ENCODE peak calls at places on chromosome 15, in eight cellular contexts. One of them, this sample, is unnamed.

GRCh38 chr15:40358492-40359353 is 704 bp downstream of the DISP2 start:
- DNase-seq in naive thymus-derived CD4-positive, alpha-beta T cell: no peak
- DNase-seq in H1: no peak
- DNase-seq in CD8-positive, alpha-beta memory T cell: peak; percentile 23
- DNase-seq in left lung: peak; percentile 36
- DNase-seq in HAP-1: no peak
- DNase-seq in Peyer's patch: no peak
- DNase-seq in breast epithelium: no peak
- DNase-seq in this sample: peak; percentile 85

GRCh38 chr15:99333981-99334380 is 82.7 kb downstream of the LRRC28 start:
- DNase-seq in breast epithelium: no peak
- DNase-seq in CD8-positive, alpha-beta memory T cell: no peak
- DNase-seq in HAP-1: no peak
- DNase-seq in H1: no peak
- DNase-seq in left lung: no peak
- DNase-seq in naive thymus-derived CD4-positive, alpha-beta T cell: no peak
- DNase-seq in Peyer's patch: no peak
- DNase-seq in this sample: no peak

GRCh38 chr15:75069301-75069925 is 46.0 kb downstream of the PPCDC start:
- DNase-seq in HAP-1: no peak
- DNase-seq in breast epithelium: no peak
- DNase-seq in Peyer's patch: peak; percentile 59
- DNase-seq in left lung: peak; percentile 58
- DNase-seq in H1: no peak
- DNase-seq in CD8-positive, alpha-beta memory T cell: no peak
- DNase-seq in naive thymus-derived CD4-positive, alpha-beta T cell: no peak
- DNase-seq in this sample: peak; percentile 19

GRCh38 chr15:33839540-33839939 is 128.8 kb upstream of the CHRM5 start:
- DNase-seq in breast epithelium: no peak
- DNase-seq in HAP-1: no peak
- DNase-seq in CD8-positive, alpha-beta memory T cell: no peak
- DNase-seq in left lung: no peak
- DNase-seq in H1: no peak
- DNase-seq in naive thymus-derived CD4-positive, alpha-beta T cell: no peak
- DNase-seq in Peyer's patch: no peak
- DNase-seq in this sample: no peak

GRCh38 chr15:85133709-85134108 is 152.1 kb downstream of the PDE8A start:
- DNase-seq in Peyer's patch: no peak
- DNase-seq in H1: no peak
- DNase-seq in breast epithelium: no peak
- DNase-seq in HAP-1: no peak
- DNase-seq in left lung: no peak
- DNase-seq in CD8-positive, alpha-beta memory T cell: no peak
- DNase-seq in naive thymus-derived CD4-positive, alpha-beta T cell: no peak
- DNase-seq in this sample: no peak

GRCh38 chr15:25541228-25541627 is 102.4 kb upstream of the UBE3A start:
- DNase-seq in Peyer's patch: no peak
- DNase-seq in H1: no peak
- DNase-seq in naive thymus-derived CD4-positive, alpha-beta T cell: no peak
- DNase-seq in left lung: no peak
- DNase-seq in HAP-1: no peak
- DNase-seq in breast epithelium: no peak
- DNase-seq in CD8-positive, alpha-beta memory T cell: no peak
- DNase-seq in this sample: no peak

GRCh38 chr15:38414351-38414750 is 39.6 kb upstream of the FAM98B start:
- DNase-seq in CD8-positive, alpha-beta memory T cell: no peak
- DNase-seq in breast epithelium: no peak
- DNase-seq in Peyer's patch: no peak
- DNase-seq in HAP-1: peak; percentile 25
- DNase-seq in naive thymus-derived CD4-positive, alpha-beta T cell: no peak
- DNase-seq in H1: peak; percentile 38
- DNase-seq in left lung: peak; percentile 51
- DNase-seq in this sample: no peak

GRCh38 chr15:90829942-90830440 is 38.4 kb upstream of the FURIN start:
- DNase-seq in HAP-1: no peak
- DNase-seq in H1: no peak
- DNase-seq in left lung: peak; percentile 55
- DNase-seq in CD8-positive, alpha-beta memory T cell: peak; percentile 22
- DNase-seq in naive thymus-derived CD4-positive, alpha-beta T cell: no peak
- DNase-seq in Peyer's patch: no peak
- DNase-seq in breast epithelium: no peak
- DNase-seq in this sample: no peak

GRCh38 chr15:33737687-33738606 is 230.3 kb upstream of the CHRM5 start:
- DNase-seq in CD8-positive, alpha-beta memory T cell: no peak
- DNase-seq in naive thymus-derived CD4-positive, alpha-beta T cell: no peak
- DNase-seq in left lung: no peak
- DNase-seq in breast epithelium: no peak
- DNase-seq in Peyer's patch: no peak
- DNase-seq in HAP-1: peak; percentile 30
- DNase-seq in H1: peak; percentile 15
- DNase-seq in this sample: no peak

GRCh38 chr15:90539789-90540188 is 10.1 kb downstream of the CRTC3 start:
- DNase-seq in naive thymus-derived CD4-positive, alpha-beta T cell: peak; percentile 76
- DNase-seq in left lung: no peak
- DNase-seq in H1: no peak
- DNase-seq in CD8-positive, alpha-beta memory T cell: no peak
- DNase-seq in breast epithelium: no peak
- DNase-seq in HAP-1: no peak
- DNase-seq in Peyer's patch: no peak
- DNase-seq in this sample: no peak

GRCh38 chr15:73818308-73818985 is 54.9 kb upstream of the TBC1D21 start:
- DNase-seq in CD8-positive, alpha-beta memory T cell: no peak
- DNase-seq in naive thymus-derived CD4-positive, alpha-beta T cell: no peak
- DNase-seq in left lung: no peak
- DNase-seq in H1: no peak
- DNase-seq in Peyer's patch: no peak
- DNase-seq in HAP-1: no peak
- DNase-seq in breast epithelium: no peak
- DNase-seq in this sample: no peak

GRCh38 chr15:76994001-76994400 is 925 bp upstream of the PSTPIP1 start:
- DNase-seq in naive thymus-derived CD4-positive, alpha-beta T cell: no peak
- DNase-seq in breast epithelium: peak; percentile 49
- DNase-seq in left lung: peak; percentile 68
- DNase-seq in Peyer's patch: no peak
- DNase-seq in HAP-1: no peak
- DNase-seq in CD8-positive, alpha-beta memory T cell: peak; percentile 52
- DNase-seq in H1: no peak
- DNase-seq in this sample: no peak

GRCh38 chr15:85761635-85762034 is 33.1 kb downstream of the KLHL25 start:
- DNase-seq in CD8-positive, alpha-beta memory T cell: no peak
- DNase-seq in Peyer's patch: no peak
- DNase-seq in breast epithelium: no peak
- DNase-seq in HAP-1: no peak
- DNase-seq in naive thymus-derived CD4-positive, alpha-beta T cell: no peak
- DNase-seq in left lung: no peak
- DNase-seq in H1: no peak
- DNase-seq in this sample: no peak

GRCh38 chr15:63048115-63048985 is 5.8 kb downstream of the TPM1 start:
- DNase-seq in CD8-positive, alpha-beta memory T cell: peak; percentile 80
- DNase-seq in breast epithelium: peak; percentile 91
- DNase-seq in Peyer's patch: peak; percentile 85
- DNase-seq in HAP-1: peak; percentile 97
- DNase-seq in left lung: peak; percentile 93
- DNase-seq in naive thymus-derived CD4-positive, alpha-beta T cell: peak; percentile 77
- DNase-seq in H1: peak; percentile 90
- DNase-seq in this sample: peak; percentile 98
- H3K4me1 ChIP-seq in CD8-positive, alpha-beta memory T cell: peaks cover 12% of the 10 kb centered on the region
- H3K4me1 ChIP-seq in breast epithelium: no peaks in the 10 kb centered on the region
- H3K4me1 ChIP-seq in Peyer's patch: peaks cover 53% of the 10 kb centered on the region
- H3K4me1 ChIP-seq in HAP-1: peaks cover 79% of the 10 kb centered on the region
- H3K4me1 ChIP-seq in left lung: peaks cover 60% of the 10 kb centered on the region
- H3K4me1 ChIP-seq in naive thymus-derived CD4-positive, alpha-beta T cell: peaks cover 16% of the 10 kb centered on the region
- H3K4me1 ChIP-seq in H1: peaks cover 26% of the 10 kb centered on the region
- H3K4me1 ChIP-seq in this sample: peaks cover 30% of the 10 kb centered on the region

GRCh38 chr15:94265009-94265408 is 33.6 kb downstream of the MCTP2 start:
- DNase-seq in left lung: no peak
- DNase-seq in HAP-1: no peak
- DNase-seq in H1: no peak
- DNase-seq in CD8-positive, alpha-beta memory T cell: no peak
- DNase-seq in Peyer's patch: no peak
- DNase-seq in breast epithelium: no peak
- DNase-seq in naive thymus-derived CD4-positive, alpha-beta T cell: no peak
- DNase-seq in this sample: no peak
- H3K4me1 ChIP-seq in left lung: peaks cover 22% of the 10 kb centered on the region
- H3K4me1 ChIP-seq in HAP-1: no peaks in the 10 kb centered on the region
- H3K4me1 ChIP-seq in H1: no peaks in the 10 kb centered on the region
- H3K4me1 ChIP-seq in CD8-positive, alpha-beta memory T cell: no peaks in the 10 kb centered on the region
- H3K4me1 ChIP-seq in Peyer's patch: no peaks in the 10 kb centered on the region
- H3K4me1 ChIP-seq in breast epithelium: no peaks in the 10 kb centered on the region
- H3K4me1 ChIP-seq in naive thymus-derived CD4-positive, alpha-beta T cell: peaks cover 4% of the 10 kb centered on the region
- H3K4me1 ChIP-seq in this sample: no peaks in the 10 kb centered on the region

GRCh38 chr15:89395996-89396395 is 61.4 kb upstream of the POLG start:
- DNase-seq in breast epithelium: no peak
- DNase-seq in naive thymus-derived CD4-positive, alpha-beta T cell: no peak
- DNase-seq in CD8-positive, alpha-beta memory T cell: no peak
- DNase-seq in left lung: no peak
- DNase-seq in Peyer's patch: no peak
- DNase-seq in H1: no peak
- DNase-seq in HAP-1: no peak
- DNase-seq in this sample: no peak
- H3K4me1 ChIP-seq in breast epithelium: peaks cover 9% of the 10 kb centered on the region
- H3K4me1 ChIP-seq in naive thymus-derived CD4-positive, alpha-beta T cell: peaks cover 6% of the 10 kb centered on the region
- H3K4me1 ChIP-seq in CD8-positive, alpha-beta memory T cell: no peaks in the 10 kb centered on the region
- H3K4me1 ChIP-seq in left lung: peaks cover 27% of the 10 kb centered on the region
- H3K4me1 ChIP-seq in Peyer's patch: peaks cover 15% of the 10 kb centered on the region
- H3K4me1 ChIP-seq in H1: peaks cover 28% of the 10 kb centered on the region
- H3K4me1 ChIP-seq in HAP-1: no peaks in the 10 kb centered on the region
- H3K4me1 ChIP-seq in this sample: no peaks in the 10 kb centered on the region

GRCh38 chr15:66751579-66751978 is 49.5 kb downstream of the SMAD6 start:
- DNase-seq in HAP-1: no peak
- DNase-seq in breast epithelium: peak; percentile 82
- DNase-seq in left lung: no peak
- DNase-seq in Peyer's patch: no peak
- DNase-seq in CD8-positive, alpha-beta memory T cell: no peak
- DNase-seq in H1: no peak
- DNase-seq in naive thymus-derived CD4-positive, alpha-beta T cell: no peak
- DNase-seq in this sample: no peak
- H3K4me1 ChIP-seq in HAP-1: peaks cover 39% of the 10 kb centered on the region
- H3K4me1 ChIP-seq in breast epithelium: peaks cover 6% of the 10 kb centered on the region
- H3K4me1 ChIP-seq in left lung: peaks cover 61% of the 10 kb centered on the region
- H3K4me1 ChIP-seq in Peyer's patch: no peaks in the 10 kb centered on the region
- H3K4me1 ChIP-seq in CD8-positive, alpha-beta memory T cell: no peaks in the 10 kb centered on the region
- H3K4me1 ChIP-seq in H1: peaks cover 2% of the 10 kb centered on the region
- H3K4me1 ChIP-seq in naive thymus-derived CD4-positive, alpha-beta T cell: no peaks in the 10 kb centered on the region
- H3K4me1 ChIP-seq in this sample: peaks cover 13% of the 10 kb centered on the region

DNA sequence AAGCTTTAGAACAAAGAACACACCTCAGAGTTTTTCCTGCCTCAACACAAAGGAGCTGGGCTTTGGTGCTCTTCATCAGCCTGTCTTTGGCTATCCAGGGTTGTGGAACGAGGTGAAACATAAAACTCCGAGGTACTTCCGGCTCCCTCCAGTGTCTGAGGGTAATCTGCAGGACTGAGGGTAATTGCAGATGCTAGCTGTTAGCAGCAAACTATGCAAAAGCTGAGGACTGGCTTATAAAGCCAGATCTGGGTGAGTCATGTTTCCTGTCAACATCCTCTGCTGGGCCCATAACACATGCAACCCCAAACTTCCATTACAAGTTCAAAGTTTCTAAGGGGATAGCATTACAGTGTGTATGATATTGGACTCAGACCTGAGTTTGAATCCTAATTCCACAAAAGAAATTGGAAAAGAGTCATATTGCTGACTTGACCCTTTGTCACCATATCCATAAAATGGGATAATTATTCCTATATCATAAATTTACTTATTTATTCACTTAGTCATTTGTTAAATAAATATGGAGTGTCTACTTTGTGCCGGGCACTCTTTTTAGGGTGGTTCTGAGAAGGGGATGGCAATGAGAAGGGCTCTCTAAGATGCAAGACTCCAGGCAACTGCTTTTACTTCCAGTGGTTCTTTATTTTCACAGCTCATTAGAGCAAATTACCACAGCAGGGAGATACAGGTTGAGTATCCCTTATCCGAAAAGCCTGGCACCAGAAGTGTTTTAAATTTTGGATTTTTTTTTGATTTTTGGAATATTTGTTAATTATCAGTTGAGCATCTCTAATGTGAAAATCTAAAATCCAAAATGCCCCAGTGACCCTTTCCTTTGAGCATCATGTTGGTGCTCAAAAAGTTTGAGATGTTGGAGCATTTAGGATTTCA is 9.5 kb upstream of the TRIM69 start:
- DNase-seq in Peyer's patch: peak; percentile 81
- DNase-seq in H1: no peak
- DNase-seq in HAP-1: no peak
- DNase-seq in left lung: peak; percentile 48
- DNase-seq in breast epithelium: no peak
- DNase-seq in CD8-positive, alpha-beta memory T cell: peak; percentile 77
- DNase-seq in naive thymus-derived CD4-positive, alpha-beta T cell: peak; percentile 92
- DNase-seq in this sample: no peak
- H3K4me1 ChIP-seq in Peyer's patch: peaks cover 39% of the 10 kb centered on the region
- H3K4me1 ChIP-seq in H1: peaks cover 7% of the 10 kb centered on the region
- H3K4me1 ChIP-seq in HAP-1: peaks cover 8% of the 10 kb centered on the region
- H3K4me1 ChIP-seq in left lung: peaks cover 81% of the 10 kb centered on the region
- H3K4me1 ChIP-seq in breast epithelium: no peaks in the 10 kb centered on the region
- H3K4me1 ChIP-seq in CD8-positive, alpha-beta memory T cell: peaks cover 80% of the 10 kb centered on the region
- H3K4me1 ChIP-seq in naive thymus-derived CD4-positive, alpha-beta T cell: peaks cover 58% of the 10 kb centered on the region
- H3K4me1 ChIP-seq in this sample: peaks cover 19% of the 10 kb centered on the region

DNA sequence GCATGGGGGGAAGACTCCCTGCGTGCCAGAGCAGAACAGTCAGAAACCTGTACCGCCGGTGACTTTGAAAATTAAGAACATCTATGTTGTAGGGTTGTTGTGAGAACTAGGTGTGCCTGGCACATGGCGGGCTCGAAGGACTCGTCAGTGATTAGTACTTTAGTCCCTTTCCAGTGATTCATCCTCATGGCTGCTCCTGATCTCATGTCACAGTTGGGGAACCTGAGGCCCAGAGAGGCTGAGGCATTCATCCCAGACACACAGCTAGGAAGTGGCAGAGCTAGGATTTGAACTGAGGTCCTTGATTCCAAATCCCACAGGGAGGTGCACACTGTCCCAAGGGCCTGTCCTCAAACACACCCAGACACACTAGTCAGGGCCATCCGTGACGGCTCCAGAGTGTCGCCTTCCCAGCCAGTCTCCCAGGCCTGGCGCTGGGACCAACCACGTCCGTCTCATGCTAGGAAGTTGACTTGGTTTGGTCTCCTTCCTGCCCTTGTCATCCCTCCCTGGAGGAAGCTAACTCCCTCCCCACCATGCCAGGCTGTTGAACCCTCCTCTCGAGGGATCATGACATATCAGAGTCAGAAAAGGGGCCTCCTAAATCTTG is 58.4 kb downstream of the SMAD6 start:
- DNase-seq in breast epithelium: no peak
- DNase-seq in Peyer's patch: no peak
- DNase-seq in CD8-positive, alpha-beta memory T cell: no peak
- DNase-seq in naive thymus-derived CD4-positive, alpha-beta T cell: no peak
- DNase-seq in H1: no peak
- DNase-seq in HAP-1: no peak
- DNase-seq in left lung: no peak
- DNase-seq in this sample: no peak
- H3K4me1 ChIP-seq in breast epithelium: peaks cover 22% of the 10 kb centered on the region
- H3K4me1 ChIP-seq in Peyer's patch: peaks cover 60% of the 10 kb centered on the region
- H3K4me1 ChIP-seq in CD8-positive, alpha-beta memory T cell: no peaks in the 10 kb centered on the region
- H3K4me1 ChIP-seq in naive thymus-derived CD4-positive, alpha-beta T cell: no peaks in the 10 kb centered on the region
- H3K4me1 ChIP-seq in H1: no peaks in the 10 kb centered on the region
- H3K4me1 ChIP-seq in HAP-1: peaks cover 20% of the 10 kb centered on the region
- H3K4me1 ChIP-seq in left lung: peaks cover 74% of the 10 kb centered on the region
- H3K4me1 ChIP-seq in this sample: peaks cover 32% of the 10 kb centered on the region

This sample was measured in pancreas.